ENCODE peak calls at places on chromosomes 5 and 9, in six cellular contexts. K, M, N, T, W and Z are unnamed samples.

GRCh38 chr9:96420468-96421219 is 2.5 kb upstream of the ZNF367 start:
- DNase-seq in K (peak), M (no peak), N (peak), T (no peak), W (peak), Z (no peak)

GRCh38 chr5:181200816-181201215 is 4.2 kb downstream of the TRIM7 start:
- DNase-seq in K (no peak), M (no peak), N (no peak), T (no peak), W (no peak), Z (peak)

GRCh38 chr5:137254153-137254552 is 245.0 kb downstream of the SPOCK1 start:
- DNase-seq in K (peak), M (no peak), N (peak), T (no peak), W (no peak), Z (no peak)

GRCh38 chr5:159904874-159905273 is 11.4 kb upstream of the ADRA1B start:
- DNase-seq in K (no peak), M (no peak), N (no peak), T (no peak), W (no peak), Z (no peak)

GRCh38 chr9:110536802-110537201 is 42.7 kb downstream of the SVEP1 start:
- DNase-seq in K (peak), M (no peak), N (no peak), T (no peak), W (no peak), Z (no peak)

GRCh38 chr5:157857821-157858526 is 971 bp downstream of the CLINT1 start:
- DNase-seq in K (peak), M (no peak), N (no peak), T (no peak), W (no peak), Z (no peak)

GRCh38 chr9:34995288-34996060 is 5.9 kb downstream of the DNAJB5 start:
- DNase-seq in K (peak), M (no peak), N (peak), T (peak), W (no peak), Z (no peak)

GRCh38 chr9:131954299-131954698 is 125.4 kb downstream of the MED27 start:
- DNase-seq in K (no peak), M (no peak), N (no peak), T (no peak), W (no peak), Z (no peak)

GRCh38 chr9:31412081-31412480 is 972.4 kb upstream of the ACO1 start:
- DNase-seq in K (no peak), M (no peak), N (no peak), T (no peak), W (no peak), Z (no peak)

GRCh38 chr5:33080287-33080686 is 360.5 kb upstream of the TARS1 start:
- DNase-seq in K (no peak), M (no peak), N (no peak), T (no peak), W (no peak), Z (no peak)

GRCh38 chr9:78902051-78902450 is 605.1 kb downstream of the PSAT1 start:
- DNase-seq in K (no peak), M (no peak), N (no peak), T (no peak), W (no peak), Z (no peak)

GRCh38 chr5:112156211-112156610 is 262.9 kb downstream of the EPB41L4A start:
- DNase-seq in K (no peak), M (no peak), N (no peak), T (no peak), W (no peak), Z (no peak)

GRCh38 chr5:107869459-107870115 is 198.8 kb upstream of the EFNA5 start:
- DNase-seq in K (peak), M (no peak), N (no peak), T (no peak), W (no peak), Z (no peak)

GRCh38 chr9:33161011-33161588 is 6.0 kb downstream of the B4GALT1 start:
- DNase-seq in K (peak), M (peak), N (peak), T (peak), W (peak), Z (peak)

GRCh38 chr5:36209664-36210063 is 32.1 kb downstream of the NADK2 start:
- DNase-seq in K (peak), M (no peak), N (no peak), T (no peak), W (no peak), Z (no peak)

GRCh38 chr9:18788256-18788655 is 244.8 kb downstream of the SAXO1 start:
- DNase-seq in K (no peak), M (peak), N (no peak), T (no peak), W (no peak), Z (no peak)

GRCh38 chr5:143569213-143569663 is 165.8 kb upstream of the NR3C1 start:
- DNase-seq in K (peak), M (peak), N (no peak), T (no peak), W (no peak), Z (no peak)

GRCh38 chr5:13695076-13695712 is 249.3 kb downstream of the DNAH5 start:
- DNase-seq in K (peak), M (no peak), N (no peak), T (no peak), W (no peak), Z (no peak)

GRCh38 chr9:109627042-109627441 is 128.9 kb upstream of the PTPN3 start:
- DNase-seq in K (no peak), M (no peak), N (no peak), T (no peak), W (no peak), Z (no peak)

GRCh38 chr5:66527478-66527877 is 68.7 kb upstream of the MAST4 start:
- DNase-seq in K (no peak), M (no peak), N (no peak), T (no peak), W (no peak), Z (no peak)

GRCh38 chr9:28999806-29000205 is 1426.5 kb upstream of the C9orf72 start:
- DNase-seq in K (no peak), M (no peak), N (no peak), T (no peak), W (no peak), Z (no peak)

GRCh38 chr5:72848474-72849428 is 32.3 kb downstream of the TNPO1 start:
- DNase-seq in K (peak), M (peak), N (peak), T (no peak), W (peak), Z (peak)

GRCh38 chr9:32248189-32248712 is 136.2 kb upstream of the ACO1 start:
- DNase-seq in K (no peak), M (no peak), N (no peak), T (no peak), W (no peak), Z (no peak)

GRCh38 chr5:76964018-76964417 is 11.2 kb downstream of the CRHBP start:
- DNase-seq in K (no peak), M (no peak), N (no peak), T (no peak), W (no peak), Z (no peak)

GRCh38 chr9:90839183-90839582 is 37.6 kb downstream of the SYK start:
- DNase-seq in K (no peak), M (no peak), N (no peak), T (no peak), W (peak), Z (no peak)

GRCh38 chr5:60495644-60496520 is 204.1 kb downstream of the DEPDC1B start:
- DNase-seq in K (no peak), M (no peak), N (no peak), T (no peak), W (no peak), Z (no peak)

GRCh38 chr9:75087279-75087823 is 604 bp downstream of the NMRK1 start:
- DNase-seq in K (peak), M (no peak), N (peak), T (no peak), W (peak), Z (no peak)

GRCh38 chr5:67301285-67301904 is 104.8 kb upstream of the CD180 start:
- DNase-seq in K (peak), M (peak), N (peak), T (peak), W (peak), Z (no peak)

GRCh38 chr9:137255448-137256114 is 454 bp downstream of the NELFB start:
- DNase-seq in K (no peak), M (no peak), N (peak), T (no peak), W (no peak), Z (no peak)

GRCh38 chr9:137256362-137256761 is 1.2 kb downstream of the NELFB start:
- DNase-seq in K (no peak), M (no peak), N (no peak), T (no peak), W (no peak), Z (no peak)

GRCh38 chr9:137256839-137257238 is 1.7 kb downstream of the NELFB start:
- DNase-seq in K (no peak), M (no peak), N (no peak), T (no peak), W (no peak), Z (no peak)

GRCh38 chr9:137253717-137254623 is 1.2 kb upstream of the NELFB start:
- DNase-seq in K (no peak), M (no peak), N (peak), T (no peak), W (no peak), Z (no peak)

DNA sequence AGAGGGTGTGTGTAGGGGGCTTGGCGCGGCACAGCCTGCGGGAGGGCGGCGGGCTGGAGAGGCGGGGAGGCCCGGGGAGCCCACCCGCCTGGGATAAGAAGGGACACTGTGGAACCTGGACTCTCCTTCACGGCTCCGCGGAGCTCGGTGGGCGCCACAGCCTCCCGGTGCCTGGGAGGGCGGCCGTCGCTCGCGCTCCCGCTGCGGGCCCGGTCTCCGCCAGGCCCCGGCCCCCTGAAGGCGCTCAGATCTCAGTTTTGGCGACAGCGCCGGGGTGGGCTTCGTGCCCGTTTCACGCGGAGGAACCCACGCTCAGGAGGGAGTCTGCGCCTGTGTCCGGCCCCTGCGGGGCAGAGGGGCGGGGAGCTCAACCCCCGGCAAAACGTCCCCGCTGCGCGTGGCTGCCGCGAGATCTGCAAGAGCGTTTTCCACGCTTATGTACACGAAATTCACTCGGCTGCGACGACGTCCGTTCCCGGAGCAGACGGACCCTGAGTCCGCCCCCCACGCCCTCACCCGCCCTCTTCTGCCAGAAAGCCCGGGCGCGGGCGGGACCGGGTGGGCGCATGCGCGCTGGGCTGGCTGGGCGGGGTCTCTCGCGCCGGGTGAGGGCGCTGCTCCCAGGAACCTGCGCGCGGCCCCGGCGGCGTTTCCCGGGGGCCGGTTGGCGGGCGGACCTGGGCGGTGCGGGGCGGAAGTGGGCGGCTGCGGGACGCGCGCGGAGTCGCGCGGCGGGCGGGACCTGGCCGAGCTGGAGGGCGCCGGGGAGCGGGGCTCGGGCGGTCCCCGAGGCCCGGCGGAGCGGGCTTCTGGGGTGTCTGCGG is at the start of gene NELFB:
- DNase-seq in K (peak), M (peak), N (peak), T (no peak), W (peak), Z (peak)
- TF ChIP-seq POLR2A in K (peak), M (peak), N (peak), T (peak), W (peak), Z (no peak)

DNA sequence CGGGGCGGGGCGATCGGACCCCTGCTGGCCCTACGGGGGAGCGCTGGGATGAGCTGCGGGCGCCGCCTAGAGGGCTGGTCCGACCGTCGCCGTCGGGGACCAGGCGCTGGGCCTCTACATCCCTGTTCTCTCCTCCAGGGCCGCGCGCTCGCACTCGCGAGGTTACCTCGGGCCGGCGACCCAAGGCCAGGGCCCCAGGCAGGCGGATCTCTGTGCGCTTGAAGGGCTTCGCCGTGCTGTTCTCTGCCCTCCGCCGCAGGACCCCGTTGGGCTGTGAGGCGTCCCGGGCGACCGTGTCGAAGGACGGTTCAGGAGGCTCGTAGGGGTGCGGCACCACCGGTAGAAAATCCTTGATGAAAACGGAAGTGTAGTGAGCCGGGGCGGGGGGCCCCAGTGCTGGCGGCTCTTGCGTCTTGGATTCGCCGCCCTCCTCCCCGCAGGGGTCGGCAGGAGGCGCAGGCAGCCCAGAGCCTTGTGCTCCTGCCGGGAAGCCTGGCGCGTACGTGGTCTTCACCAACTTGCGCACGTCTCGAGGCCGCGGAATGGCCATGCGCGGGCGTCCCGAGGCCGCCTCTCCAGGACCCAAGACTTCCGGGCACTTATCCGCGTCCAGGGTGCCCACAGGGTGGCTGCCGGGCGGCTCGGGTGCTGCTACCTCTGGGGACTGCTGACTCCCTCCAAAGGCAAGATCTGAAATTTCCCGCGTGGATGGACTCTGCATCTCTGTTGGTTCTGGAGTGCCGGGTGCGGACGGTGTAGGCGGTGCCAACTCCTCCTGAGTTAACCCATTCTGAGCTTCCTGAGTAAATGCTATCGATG is 2.0 kb downstream of the PROB1 start:
- DNase-seq in K (no peak), M (no peak), N (peak), T (no peak), W (peak), Z (peak)
- TF ChIP-seq POLR2A in K (no peak), M (no peak), N (no peak), T (no peak), W (no peak), Z (no peak)

GRCh38 chr9:21800931-21801682 is 1.3 kb upstream of the MTAP start:
- DNase-seq in K (no peak), M (no peak), N (no peak), T (no peak), W (no peak), Z (no peak)

GRCh38 chr9:21803674-21804048 is 1.2 kb downstream of the MTAP start:
- DNase-seq in K (no peak), M (no peak), N (no peak), T (no peak), W (no peak), Z (no peak)

GRCh38 chr9:21801683-21802417 is 586 bp upstream of the MTAP start:
- DNase-seq in K (peak), M (peak), N (peak), T (no peak), W (peak), Z (peak)

GRCh38 chr9:21804336-21804735 is 1.9 kb downstream of the MTAP start:
- DNase-seq in K (no peak), M (no peak), N (no peak), T (no peak), W (no peak), Z (no peak)

GRCh38 chr9:21802418-21803000 is at the start of gene MTAP:
- DNase-seq in K (peak), M (peak), N (peak), T (peak), W (peak), Z (peak)
- TF ChIP-seq POLR2A in K (peak), M (peak), N (peak), T (peak), W (peak), Z (peak)

DNA sequence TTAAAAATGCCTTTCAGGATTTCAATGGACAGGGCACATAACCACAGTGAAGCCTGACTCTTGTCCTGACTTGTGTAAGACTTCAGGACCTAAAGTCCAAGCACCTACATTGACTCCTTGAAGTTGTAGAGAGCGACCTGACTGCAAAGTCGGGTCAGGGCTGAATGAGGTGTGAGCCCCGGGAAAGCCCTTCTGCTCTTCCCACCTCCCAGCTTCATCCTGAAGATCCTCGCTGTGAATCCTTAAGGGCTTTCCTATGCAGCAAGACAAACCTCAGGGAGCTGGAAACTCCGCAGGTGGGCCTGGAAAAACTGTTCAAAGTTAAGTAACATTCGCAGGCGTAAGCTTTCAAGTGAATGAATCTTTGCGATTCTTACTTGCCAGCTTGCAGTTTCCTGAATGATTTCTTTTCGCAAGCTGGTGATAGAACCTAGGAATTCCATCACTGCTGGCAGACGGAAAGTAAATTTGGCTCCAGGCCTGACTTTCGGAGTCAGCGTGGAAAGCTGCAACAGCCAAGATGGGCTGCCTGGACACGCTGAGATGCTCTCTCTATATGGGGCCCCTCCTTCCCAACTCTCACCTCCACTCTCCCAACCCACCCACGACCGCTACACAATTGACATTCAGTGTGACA is 10.9 kb downstream of the SEMA5A start:
- DNase-seq in K (no peak), M (no peak), N (no peak), T (no peak), W (no peak), Z (no peak)
- TF ChIP-seq POLR2A in K (no peak), M (no peak), N (no peak), T (no peak), W (no peak), Z (no peak)

DNA sequence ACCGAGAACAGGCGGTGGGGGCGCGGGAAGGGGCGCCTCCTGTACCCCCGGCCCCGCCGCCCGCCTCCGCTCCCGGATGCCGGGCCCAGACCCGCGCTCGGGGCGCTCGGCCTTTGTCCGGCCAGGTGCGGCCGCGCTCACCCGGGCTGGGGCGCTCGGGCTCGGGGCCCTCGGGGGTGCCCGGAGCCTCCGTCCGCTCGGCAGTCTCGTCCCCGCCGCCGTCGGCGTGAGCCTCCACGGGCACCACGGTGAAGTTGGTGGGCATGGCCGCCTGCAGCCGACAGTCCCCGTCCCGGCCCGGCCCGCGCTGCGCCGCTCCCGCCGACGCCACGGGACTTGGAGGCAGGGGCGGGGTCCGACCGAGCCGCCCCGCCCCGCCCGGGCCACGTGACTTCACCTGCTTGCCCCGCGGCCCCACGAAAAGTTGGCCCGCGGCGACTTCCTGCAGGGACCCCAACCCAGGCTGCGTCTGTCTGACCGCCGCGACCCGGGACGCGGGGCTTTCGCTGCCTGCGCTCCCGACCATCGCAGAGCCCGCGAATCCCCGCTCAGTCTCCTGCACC is at the start of gene SLC12A7:
- DNase-seq in K (no peak), M (peak), N (peak), T (no peak), W (peak), Z (peak)
- TF ChIP-seq POLR2A in K (peak), M (peak), N (peak), T (peak), W (peak), Z (no peak)